ENCODE peak calls at places on chromosomes 12 and 14, in nine cellular contexts. I, Z, R, K, A, T, B, J and O are unnamed samples.

GRCh38 chr12:126681676-126682075 is 1585.3 kb upstream of the TMEM132C start:
- DNase-seq in I (no peak), Z (no peak), R (no peak), K (no peak), A (no peak), T (no peak), B (no peak), J (no peak), O (no peak)

GRCh38 chr12:119115296-119115905 is 63.3 kb upstream of the HSPB8 start:
- DNase-seq in I (peak), Z (peak), R (peak), K (no peak), A (no peak), T (no peak), B (peak), J (peak), O (peak)

GRCh38 chr12:30754383-30754749 is 385 bp downstream of the CAPRIN2 start:
- DNase-seq in I (no peak), Z (no peak), R (peak), K (no peak), A (no peak), T (no peak), B (peak), J (no peak), O (no peak)

GRCh38 chr14:28609228-28609828 is 157.3 kb upstream of the FOXG1 start:
- DNase-seq in I (peak), Z (peak), R (peak), K (no peak), A (no peak), T (peak), B (peak), J (peak), O (peak)

GRCh38 chr14:34060747-34061050 is 109.8 kb upstream of the EGLN3 start:
- DNase-seq in I (no peak), Z (no peak), R (no peak), K (no peak), A (no peak), T (no peak), B (no peak), J (no peak), O (no peak)

GRCh38 chr12:109524466-109525278 is 47.2 kb downstream of the UBE3B start:
- DNase-seq in I (no peak), Z (no peak), R (no peak), K (no peak), A (no peak), T (no peak), B (no peak), J (no peak), O (no peak)

GRCh38 chr14:91889477-91890211 is 22.3 kb upstream of the TC2N start:
- DNase-seq in I (no peak), Z (no peak), R (no peak), K (peak), A (no peak), T (no peak), B (no peak), J (no peak), O (peak)

GRCh38 chr12:87827638-87828264 is 201.4 kb downstream of the C12orf50 start:
- DNase-seq in I (peak), Z (no peak), R (no peak), K (no peak), A (no peak), T (peak), B (no peak), J (no peak), O (no peak)

GRCh38 chr14:58270628-58271027 is 26.0 kb downstream of the PSMA3 start:
- DNase-seq in I (no peak), Z (no peak), R (no peak), K (no peak), A (no peak), T (no peak), B (no peak), J (no peak), O (no peak)

GRCh38 chr14:70595443-70596185 is 4.8 kb downstream of the MED6 start:
- DNase-seq in I (no peak), Z (no peak), R (peak), K (no peak), A (no peak), T (no peak), B (no peak), J (no peak), O (peak)

GRCh38 chr12:30417697-30418231 is 277.9 kb downstream of the IPO8 start:
- DNase-seq in I (peak), Z (no peak), R (peak), K (peak), A (no peak), T (peak), B (no peak), J (no peak), O (no peak)

GRCh38 chr12:70876952-70877351 is 43.6 kb downstream of the PTPRR start:
- DNase-seq in I (peak), Z (no peak), R (peak), K (no peak), A (no peak), T (no peak), B (no peak), J (no peak), O (no peak)

GRCh38 chr14:104778694-104779331 is 16.7 kb downstream of the AKT1 start:
- DNase-seq in I (no peak), Z (no peak), R (no peak), K (no peak), A (no peak), T (no peak), B (no peak), J (no peak), O (no peak)

GRCh38 chr12:96289067-96289466 is 94.9 kb downstream of the ELK3 start:
- DNase-seq in I (no peak), Z (no peak), R (no peak), K (no peak), A (no peak), T (peak), B (no peak), J (no peak), O (no peak)

GRCh38 chr14:30994681-30995620 is 30.5 kb upstream of the AP4S1 start:
- DNase-seq in I (no peak), Z (no peak), R (no peak), K (no peak), A (no peak), T (peak), B (no peak), J (no peak), O (no peak)

GRCh38 chr14:96146131-96146771 is 58.4 kb upstream of the BDKRB2 start:
- DNase-seq in I (no peak), Z (no peak), R (peak), K (no peak), A (no peak), T (peak), B (no peak), J (no peak), O (peak)

GRCh38 chr12:104720346-104721064 is 237.6 kb downstream of the SLC41A2 start:
- DNase-seq in I (no peak), Z (peak), R (peak), K (no peak), A (peak), T (no peak), B (no peak), J (no peak), O (no peak)

GRCh38 chr14:93008381-93008780 is 85.4 kb downstream of the CHGA start:
- DNase-seq in I (no peak), Z (no peak), R (no peak), K (no peak), A (no peak), T (no peak), B (no peak), J (no peak), O (no peak)

GRCh38 chr12:121582583-121583333 is 1.9 kb upstream of the KDM2B start:
- DNase-seq in I (no peak), Z (no peak), R (no peak), K (no peak), A (no peak), T (peak), B (no peak), J (no peak), O (no peak)

GRCh38 chr12:58393152-58393551 is 451.8 kb downstream of the ATP23 start:
- DNase-seq in I (peak), Z (no peak), R (peak), K (no peak), A (no peak), T (no peak), B (no peak), J (no peak), O (no peak)

GRCh38 chr12:2593045-2593444 is 201.7 kb upstream of the FKBP4 start:
- DNase-seq in I (no peak), Z (no peak), R (no peak), K (no peak), A (no peak), T (no peak), B (no peak), J (no peak), O (no peak)

GRCh38 chr12:90080616-90081015 is 372.0 kb upstream of the ATP2B1 start:
- DNase-seq in I (no peak), Z (no peak), R (no peak), K (no peak), A (no peak), T (no peak), B (no peak), J (no peak), O (no peak)

GRCh38 chr12:28998662-28999120 is 150.4 kb upstream of the FAR2 start:
- DNase-seq in I (peak), Z (no peak), R (peak), K (no peak), A (no peak), T (peak), B (no peak), J (no peak), O (no peak)

GRCh38 chr14:104724407-104724980 is 465 bp downstream of the ADSS1 start:
- DNase-seq in I (no peak), Z (peak), R (no peak), K (no peak), A (peak), T (no peak), B (no peak), J (peak), O (peak)

GRCh38 chr14:103889313-103890051 is 38.8 kb upstream of the TDRD9 start:
- DNase-seq in I (peak), Z (peak), R (peak), K (no peak), A (no peak), T (peak), B (no peak), J (no peak), O (peak)

GRCh38 chr14:99515301-99516155 is 34.3 kb downstream of the CCNK start:
- DNase-seq in I (no peak), Z (no peak), R (no peak), K (no peak), A (no peak), T (no peak), B (no peak), J (no peak), O (no peak)

GRCh38 chr14:86915416-86915815 is 1077.6 kb downstream of the GALC start:
- DNase-seq in I (no peak), Z (no peak), R (no peak), K (no peak), A (no peak), T (peak), B (no peak), J (no peak), O (no peak)

GRCh38 chr12:11651785-11652184 is 2.3 kb downstream of the ETV6 start:
- DNase-seq in I (no peak), Z (no peak), R (no peak), K (no peak), A (no peak), T (no peak), B (peak), J (peak), O (no peak)

GRCh38 chr14:76872796-76873432 is 46.7 kb downstream of the LRRC74A start:
- DNase-seq in I (peak), Z (peak), R (peak), K (no peak), A (peak), T (peak), B (peak), J (peak), O (peak)

GRCh38 chr14:60724080-60724618 is at the start of gene SIX4:
- DNase-seq in I (peak), Z (peak), R (peak), K (no peak), A (no peak), T (peak), B (peak), J (peak), O (peak)

GRCh38 chr12:116370886-116371580 is 93.5 kb upstream of the MED13L start:
- DNase-seq in I (no peak), Z (no peak), R (no peak), K (no peak), A (no peak), T (no peak), B (no peak), J (no peak), O (no peak)

GRCh38 chr12:51174501-51174900 is 1.6 kb upstream of the TFCP2 start:
- DNase-seq in I (no peak), Z (no peak), R (no peak), K (no peak), A (no peak), T (no peak), B (no peak), J (no peak), O (no peak)